ENCODE peak calls at places on chromosome 10, in ten cellular contexts. One of them, this sample, is unnamed.

GRCh38 chr10:72502581-72502980 is 123.3 kb downstream of the MICU1 start:
- DNase-seq in HFFc6: no peak
- DNase-seq in NCI-H1105: no peak
- DNase-seq in dorsolateral prefrontal cortex: no peak
- DNase-seq in HCT116: no peak
- DNase-seq in T1000: no peak
- DNase-seq in stimulated activated CD8-positive, alpha-beta memory T cell treated with anti-CD3 and anti-CD28 coated beads, Interleukin-12 subunit alpha, Interleukin-12 subunit beta, amount 100 ng/mL, for 1 hour: no peak
- DNase-seq in cardiac muscle cell: no peak
- DNase-seq in NCI-H69: no peak
- DNase-seq in GM19239: no peak
- DNase-seq in this sample: no peak

GRCh38 chr10:83373659-83374058 is 765.6 kb upstream of the GHITM start:
- DNase-seq in stimulated activated CD8-positive, alpha-beta memory T cell treated with anti-CD3 and anti-CD28 coated beads, Interleukin-12 subunit alpha, Interleukin-12 subunit beta, amount 100 ng/mL, for 1 hour: no peak
- DNase-seq in HFFc6: no peak
- DNase-seq in NCI-H69: peak
- DNase-seq in cardiac muscle cell: peak
- DNase-seq in NCI-H1105: no peak
- DNase-seq in GM19239: no peak
- DNase-seq in T1000: no peak
- DNase-seq in HCT116: no peak
- DNase-seq in dorsolateral prefrontal cortex: no peak
- DNase-seq in this sample: no peak

GRCh38 chr10:21733710-21734109 is 199.7 kb downstream of the MLLT10 start:
- DNase-seq in stimulated activated CD8-positive, alpha-beta memory T cell treated with anti-CD3 and anti-CD28 coated beads, Interleukin-12 subunit alpha, Interleukin-12 subunit beta, amount 100 ng/mL, for 1 hour: no peak
- DNase-seq in NCI-H69: peak
- DNase-seq in T1000: no peak
- DNase-seq in GM19239: no peak
- DNase-seq in dorsolateral prefrontal cortex: no peak
- DNase-seq in HCT116: no peak
- DNase-seq in cardiac muscle cell: no peak
- DNase-seq in NCI-H1105: no peak
- DNase-seq in HFFc6: no peak
- DNase-seq in this sample: no peak

GRCh38 chr10:58662314-58662713 is 149.6 kb downstream of the BICC1 start:
- DNase-seq in GM19239: no peak
- DNase-seq in T1000: no peak
- DNase-seq in NCI-H1105: no peak
- DNase-seq in HFFc6: peak
- DNase-seq in NCI-H69: no peak
- DNase-seq in cardiac muscle cell: peak
- DNase-seq in dorsolateral prefrontal cortex: no peak
- DNase-seq in stimulated activated CD8-positive, alpha-beta memory T cell treated with anti-CD3 and anti-CD28 coated beads, Interleukin-12 subunit alpha, Interleukin-12 subunit beta, amount 100 ng/mL, for 1 hour: no peak
- DNase-seq in HCT116: no peak
- DNase-seq in this sample: no peak

GRCh38 chr10:66291133-66291532 is 634.7 kb upstream of the LRRTM3 start:
- DNase-seq in T1000: no peak
- DNase-seq in GM19239: no peak
- DNase-seq in NCI-H1105: no peak
- DNase-seq in stimulated activated CD8-positive, alpha-beta memory T cell treated with anti-CD3 and anti-CD28 coated beads, Interleukin-12 subunit alpha, Interleukin-12 subunit beta, amount 100 ng/mL, for 1 hour: no peak
- DNase-seq in NCI-H69: no peak
- DNase-seq in HFFc6: no peak
- DNase-seq in dorsolateral prefrontal cortex: no peak
- DNase-seq in HCT116: no peak
- DNase-seq in cardiac muscle cell: no peak
- DNase-seq in this sample: no peak

GRCh38 chr10:132383026-132383565 is 13.9 kb upstream of the PWWP2B start:
- DNase-seq in GM19239: no peak
- DNase-seq in stimulated activated CD8-positive, alpha-beta memory T cell treated with anti-CD3 and anti-CD28 coated beads, Interleukin-12 subunit alpha, Interleukin-12 subunit beta, amount 100 ng/mL, for 1 hour: no peak
- DNase-seq in cardiac muscle cell: no peak
- DNase-seq in T1000: no peak
- DNase-seq in dorsolateral prefrontal cortex: peak
- DNase-seq in NCI-H69: no peak
- DNase-seq in HCT116: no peak
- DNase-seq in NCI-H1105: no peak
- DNase-seq in HFFc6: no peak
- DNase-seq in this sample: no peak

GRCh38 chr10:29649561-29650551 is 15.1 kb upstream of the SVIL start:
- DNase-seq in GM19239: no peak
- DNase-seq in NCI-H1105: no peak
- DNase-seq in HCT116: no peak
- DNase-seq in stimulated activated CD8-positive, alpha-beta memory T cell treated with anti-CD3 and anti-CD28 coated beads, Interleukin-12 subunit alpha, Interleukin-12 subunit beta, amount 100 ng/mL, for 1 hour: no peak
- DNase-seq in HFFc6: no peak
- DNase-seq in T1000: no peak
- DNase-seq in dorsolateral prefrontal cortex: no peak
- DNase-seq in cardiac muscle cell: no peak
- DNase-seq in NCI-H69: no peak
- DNase-seq in this sample: no peak

GRCh38 chr10:23316406-23316805 is 28.2 kb downstream of the C10orf67 start:
- DNase-seq in T1000: no peak
- DNase-seq in cardiac muscle cell: no peak
- DNase-seq in NCI-H69: no peak
- DNase-seq in GM19239: no peak
- DNase-seq in dorsolateral prefrontal cortex: no peak
- DNase-seq in HCT116: no peak
- DNase-seq in stimulated activated CD8-positive, alpha-beta memory T cell treated with anti-CD3 and anti-CD28 coated beads, Interleukin-12 subunit alpha, Interleukin-12 subunit beta, amount 100 ng/mL, for 1 hour: no peak
- DNase-seq in NCI-H1105: no peak
- DNase-seq in HFFc6: no peak
- DNase-seq in this sample: no peak

GRCh38 chr10:72349438-72349837 is 5.3 kb downstream of the DNAJB12 start:
- DNase-seq in HCT116: no peak
- DNase-seq in cardiac muscle cell: no peak
- DNase-seq in GM19239: no peak
- DNase-seq in T1000: no peak
- DNase-seq in stimulated activated CD8-positive, alpha-beta memory T cell treated with anti-CD3 and anti-CD28 coated beads, Interleukin-12 subunit alpha, Interleukin-12 subunit beta, amount 100 ng/mL, for 1 hour: no peak
- DNase-seq in NCI-H69: no peak
- DNase-seq in NCI-H1105: no peak
- DNase-seq in dorsolateral prefrontal cortex: no peak
- DNase-seq in HFFc6: no peak
- DNase-seq in this sample: no peak

GRCh38 chr10:18140149-18140956 is at the start of gene CACNB2:
- DNase-seq in stimulated activated CD8-positive, alpha-beta memory T cell treated with anti-CD3 and anti-CD28 coated beads, Interleukin-12 subunit alpha, Interleukin-12 subunit beta, amount 100 ng/mL, for 1 hour: no peak
- DNase-seq in HFFc6: no peak
- DNase-seq in NCI-H69: peak
- DNase-seq in cardiac muscle cell: peak
- DNase-seq in dorsolateral prefrontal cortex: peak
- DNase-seq in HCT116: no peak
- DNase-seq in T1000: no peak
- DNase-seq in NCI-H1105: peak
- DNase-seq in GM19239: no peak
- DNase-seq in this sample: no peak

GRCh38 chr10:110757563-110757962 is 113.4 kb downstream of the RBM20 start:
- DNase-seq in GM19239: no peak
- DNase-seq in HFFc6: no peak
- DNase-seq in T1000: no peak
- DNase-seq in dorsolateral prefrontal cortex: no peak
- DNase-seq in cardiac muscle cell: no peak
- DNase-seq in NCI-H1105: no peak
- DNase-seq in HCT116: no peak
- DNase-seq in stimulated activated CD8-positive, alpha-beta memory T cell treated with anti-CD3 and anti-CD28 coated beads, Interleukin-12 subunit alpha, Interleukin-12 subunit beta, amount 100 ng/mL, for 1 hour: no peak
- DNase-seq in NCI-H69: no peak
- DNase-seq in this sample: no peak

GRCh38 chr10:132065491-132066105 is at the start of gene JAKMIP3:
- DNase-seq in stimulated activated CD8-positive, alpha-beta memory T cell treated with anti-CD3 and anti-CD28 coated beads, Interleukin-12 subunit alpha, Interleukin-12 subunit beta, amount 100 ng/mL, for 1 hour: no peak
- DNase-seq in cardiac muscle cell: peak
- DNase-seq in dorsolateral prefrontal cortex: peak
- DNase-seq in T1000: peak
- DNase-seq in HFFc6: peak
- DNase-seq in HCT116: no peak
- DNase-seq in NCI-H1105: no peak
- DNase-seq in GM19239: no peak
- DNase-seq in NCI-H69: no peak
- DNase-seq in this sample: peak

GRCh38 chr10:73967544-73967943 is 30.4 kb upstream of the VCL start:
- DNase-seq in HCT116: no peak
- DNase-seq in stimulated activated CD8-positive, alpha-beta memory T cell treated with anti-CD3 and anti-CD28 coated beads, Interleukin-12 subunit alpha, Interleukin-12 subunit beta, amount 100 ng/mL, for 1 hour: no peak
- DNase-seq in NCI-H69: no peak
- DNase-seq in cardiac muscle cell: no peak
- DNase-seq in T1000: no peak
- DNase-seq in dorsolateral prefrontal cortex: no peak
- DNase-seq in NCI-H1105: no peak
- DNase-seq in GM19239: no peak
- DNase-seq in HFFc6: no peak
- DNase-seq in this sample: no peak

GRCh38 chr10:69327463-69328345 is 49.4 kb downstream of the HK1 start:
- DNase-seq in NCI-H1105: no peak
- DNase-seq in cardiac muscle cell: peak
- DNase-seq in HFFc6: peak
- DNase-seq in T1000: no peak
- DNase-seq in NCI-H69: no peak
- DNase-seq in GM19239: no peak
- DNase-seq in dorsolateral prefrontal cortex: peak
- DNase-seq in HCT116: no peak
- DNase-seq in stimulated activated CD8-positive, alpha-beta memory T cell treated with anti-CD3 and anti-CD28 coated beads, Interleukin-12 subunit alpha, Interleukin-12 subunit beta, amount 100 ng/mL, for 1 hour: no peak
- DNase-seq in this sample: peak

GRCh38 chr10:78582540-78582939 is 486.2 kb upstream of the ZMIZ1 start:
- DNase-seq in HFFc6: no peak
- DNase-seq in dorsolateral prefrontal cortex: no peak
- DNase-seq in stimulated activated CD8-positive, alpha-beta memory T cell treated with anti-CD3 and anti-CD28 coated beads, Interleukin-12 subunit alpha, Interleukin-12 subunit beta, amount 100 ng/mL, for 1 hour: no peak
- DNase-seq in NCI-H69: no peak
- DNase-seq in HCT116: no peak
- DNase-seq in NCI-H1105: no peak
- DNase-seq in GM19239: no peak
- DNase-seq in cardiac muscle cell: no peak
- DNase-seq in T1000: no peak
- DNase-seq in this sample: no peak

GRCh38 chr10:86688398-86688921 is 20.1 kb downstream of the LDB3 start:
- DNase-seq in T1000: peak
- DNase-seq in NCI-H69: peak
- DNase-seq in HCT116: peak
- DNase-seq in HFFc6: peak
- DNase-seq in dorsolateral prefrontal cortex: peak
- DNase-seq in stimulated activated CD8-positive, alpha-beta memory T cell treated with anti-CD3 and anti-CD28 coated beads, Interleukin-12 subunit alpha, Interleukin-12 subunit beta, amount 100 ng/mL, for 1 hour: peak
- DNase-seq in NCI-H1105: no peak
- DNase-seq in cardiac muscle cell: peak
- DNase-seq in GM19239: peak
- DNase-seq in this sample: peak

GRCh38 chr10:103793920-103794883 is 61.2 kb downstream of the SH3PXD2A start:
- DNase-seq in NCI-H69: peak
- DNase-seq in HFFc6: no peak
- DNase-seq in NCI-H1105: no peak
- DNase-seq in stimulated activated CD8-positive, alpha-beta memory T cell treated with anti-CD3 and anti-CD28 coated beads, Interleukin-12 subunit alpha, Interleukin-12 subunit beta, amount 100 ng/mL, for 1 hour: no peak
- DNase-seq in GM19239: no peak
- DNase-seq in HCT116: no peak
- DNase-seq in dorsolateral prefrontal cortex: no peak
- DNase-seq in cardiac muscle cell: no peak
- DNase-seq in T1000: no peak
- DNase-seq in this sample: peak

GRCh38 chr10:120110196-120110595 is 217.7 kb downstream of the SEC23IP start:
- DNase-seq in cardiac muscle cell: no peak
- DNase-seq in HCT116: no peak
- DNase-seq in T1000: no peak
- DNase-seq in dorsolateral prefrontal cortex: no peak
- DNase-seq in stimulated activated CD8-positive, alpha-beta memory T cell treated with anti-CD3 and anti-CD28 coated beads, Interleukin-12 subunit alpha, Interleukin-12 subunit beta, amount 100 ng/mL, for 1 hour: no peak
- DNase-seq in HFFc6: no peak
- DNase-seq in NCI-H1105: no peak
- DNase-seq in GM19239: no peak
- DNase-seq in NCI-H69: no peak
- DNase-seq in this sample: no peak

GRCh38 chr10:14293516-14293915 is 37.2 kb downstream of the FRMD4A start:
- DNase-seq in cardiac muscle cell: peak
- DNase-seq in dorsolateral prefrontal cortex: no peak
- DNase-seq in HCT116: no peak
- DNase-seq in NCI-H1105: no peak
- DNase-seq in HFFc6: no peak
- DNase-seq in NCI-H69: no peak
- DNase-seq in GM19239: no peak
- DNase-seq in stimulated activated CD8-positive, alpha-beta memory T cell treated with anti-CD3 and anti-CD28 coated beads, Interleukin-12 subunit alpha, Interleukin-12 subunit beta, amount 100 ng/mL, for 1 hour: no peak
- DNase-seq in T1000: no peak
- DNase-seq in this sample: no peak

GRCh38 chr10:22230331-22230833 is 12.6 kb upstream of the EBLN1 start:
- DNase-seq in GM19239: no peak
- DNase-seq in cardiac muscle cell: peak
- DNase-seq in NCI-H69: peak
- DNase-seq in T1000: no peak
- DNase-seq in stimulated activated CD8-positive, alpha-beta memory T cell treated with anti-CD3 and anti-CD28 coated beads, Interleukin-12 subunit alpha, Interleukin-12 subunit beta, amount 100 ng/mL, for 1 hour: no peak
- DNase-seq in dorsolateral prefrontal cortex: no peak
- DNase-seq in HFFc6: peak
- DNase-seq in HCT116: peak
- DNase-seq in NCI-H1105: peak
- DNase-seq in this sample: no peak

GRCh38 chr10:46075869-46076268 is 29.8 kb upstream of the MSMB start:
- DNase-seq in dorsolateral prefrontal cortex: no peak
- DNase-seq in T1000: no peak
- DNase-seq in GM19239: no peak
- DNase-seq in NCI-H69: no peak
- DNase-seq in HCT116: no peak
- DNase-seq in HFFc6: no peak
- DNase-seq in stimulated activated CD8-positive, alpha-beta memory T cell treated with anti-CD3 and anti-CD28 coated beads, Interleukin-12 subunit alpha, Interleukin-12 subunit beta, amount 100 ng/mL, for 1 hour: no peak
- DNase-seq in NCI-H1105: no peak
- DNase-seq in cardiac muscle cell: no peak
- DNase-seq in this sample: no peak

GRCh38 chr10:108249940-108250339 is 1085.4 kb upstream of the SORCS1 start:
- DNase-seq in HFFc6: no peak
- DNase-seq in cardiac muscle cell: no peak
- DNase-seq in T1000: no peak
- DNase-seq in NCI-H69: peak
- DNase-seq in HCT116: no peak
- DNase-seq in GM19239: no peak
- DNase-seq in NCI-H1105: no peak
- DNase-seq in dorsolateral prefrontal cortex: no peak
- DNase-seq in stimulated activated CD8-positive, alpha-beta memory T cell treated with anti-CD3 and anti-CD28 coated beads, Interleukin-12 subunit alpha, Interleukin-12 subunit beta, amount 100 ng/mL, for 1 hour: no peak
- DNase-seq in this sample: no peak

GRCh38 chr10:42987575-42987974 is 89.3 kb upstream of the RET start:
- DNase-seq in GM19239: no peak
- DNase-seq in NCI-H69: no peak
- DNase-seq in HCT116: no peak
- DNase-seq in stimulated activated CD8-positive, alpha-beta memory T cell treated with anti-CD3 and anti-CD28 coated beads, Interleukin-12 subunit alpha, Interleukin-12 subunit beta, amount 100 ng/mL, for 1 hour: no peak
- DNase-seq in dorsolateral prefrontal cortex: no peak
- DNase-seq in NCI-H1105: no peak
- DNase-seq in cardiac muscle cell: no peak
- DNase-seq in T1000: no peak
- DNase-seq in HFFc6: no peak
- DNase-seq in this sample: no peak

GRCh38 chr10:114334301-114334700 is 70.0 kb downstream of the AFAP1L2 start:
- DNase-seq in GM19239: no peak
- DNase-seq in HFFc6: no peak
- DNase-seq in cardiac muscle cell: peak
- DNase-seq in NCI-H1105: no peak
- DNase-seq in HCT116: no peak
- DNase-seq in NCI-H69: no peak
- DNase-seq in dorsolateral prefrontal cortex: no peak
- DNase-seq in T1000: no peak
- DNase-seq in stimulated activated CD8-positive, alpha-beta memory T cell treated with anti-CD3 and anti-CD28 coated beads, Interleukin-12 subunit alpha, Interleukin-12 subunit beta, amount 100 ng/mL, for 1 hour: no peak
- DNase-seq in this sample: no peak

GRCh38 chr10:120917521-120918250 is 66.5 kb downstream of the WDR11 start:
- DNase-seq in stimulated activated CD8-positive, alpha-beta memory T cell treated with anti-CD3 and anti-CD28 coated beads, Interleukin-12 subunit alpha, Interleukin-12 subunit beta, amount 100 ng/mL, for 1 hour: no peak
- DNase-seq in T1000: no peak
- DNase-seq in HCT116: no peak
- DNase-seq in GM19239: no peak
- DNase-seq in dorsolateral prefrontal cortex: no peak
- DNase-seq in NCI-H69: no peak
- DNase-seq in cardiac muscle cell: no peak
- DNase-seq in HFFc6: no peak
- DNase-seq in NCI-H1105: no peak
- DNase-seq in this sample: no peak

GRCh38 chr10:35005868-35006267 is 84.3 kb downstream of the CUL2 start:
- DNase-seq in NCI-H69: no peak
- DNase-seq in HCT116: no peak
- DNase-seq in GM19239: no peak
- DNase-seq in stimulated activated CD8-positive, alpha-beta memory T cell treated with anti-CD3 and anti-CD28 coated beads, Interleukin-12 subunit alpha, Interleukin-12 subunit beta, amount 100 ng/mL, for 1 hour: no peak
- DNase-seq in T1000: no peak
- DNase-seq in cardiac muscle cell: peak
- DNase-seq in NCI-H1105: no peak
- DNase-seq in dorsolateral prefrontal cortex: no peak
- DNase-seq in HFFc6: peak
- DNase-seq in this sample: no peak

GRCh38 chr10:92419740-92420553 is 129.0 kb downstream of the MARCHF5 start:
- DNase-seq in HFFc6: no peak
- DNase-seq in NCI-H1105: no peak
- DNase-seq in NCI-H69: no peak
- DNase-seq in GM19239: no peak
- DNase-seq in stimulated activated CD8-positive, alpha-beta memory T cell treated with anti-CD3 and anti-CD28 coated beads, Interleukin-12 subunit alpha, Interleukin-12 subunit beta, amount 100 ng/mL, for 1 hour: no peak
- DNase-seq in cardiac muscle cell: peak
- DNase-seq in T1000: no peak
- DNase-seq in dorsolateral prefrontal cortex: no peak
- DNase-seq in HCT116: no peak
- DNase-seq in this sample: peak

GRCh38 chr10:6343321-6344010 is 140.7 kb downstream of the PFKFB3 start:
- DNase-seq in T1000: no peak
- DNase-seq in HCT116: no peak
- DNase-seq in cardiac muscle cell: no peak
- DNase-seq in dorsolateral prefrontal cortex: no peak
- DNase-seq in stimulated activated CD8-positive, alpha-beta memory T cell treated with anti-CD3 and anti-CD28 coated beads, Interleukin-12 subunit alpha, Interleukin-12 subunit beta, amount 100 ng/mL, for 1 hour: no peak
- DNase-seq in NCI-H1105: no peak
- DNase-seq in GM19239: no peak
- DNase-seq in HFFc6: no peak
- DNase-seq in NCI-H69: no peak
- DNase-seq in this sample: no peak